ENCODE peak calls at places on chromosomes 3 and 15, in ten cellular contexts. V, X, C, P, E, Y, Z, L, T and H are unnamed samples.

GRCh38 chr15:72312605-72313447 is 7.1 kb downstream of the CELF6 start:
- DNase-seq in V (peak), X (peak), C (peak), P (peak), E (no peak), Y (peak), Z (peak), L (peak), T (peak), H (peak)

GRCh38 chr3:103218146-103218545 is 783.3 kb downstream of the ZPLD1 start:
- DNase-seq in V (no peak), X (no peak), C (no peak), P (no peak), E (peak), Y (no peak), Z (no peak), L (no peak), T (no peak), H (no peak)

GRCh38 chr3:172317984-172318383 is 130.3 kb downstream of the GHSR start:
- DNase-seq in V (peak), X (peak), C (no peak), P (peak), E (peak), Y (no peak), Z (peak), L (no peak), T (no peak), H (peak)

GRCh38 chr15:76196286-76196948 is 114.9 kb downstream of the ETFA start:
- DNase-seq in V (peak), X (peak), C (no peak), P (peak), E (peak), Y (no peak), Z (no peak), L (no peak), T (peak), H (peak)

GRCh38 chr15:84703808-84704207 is 12.1 kb downstream of the SEC11A start:
- DNase-seq in V (no peak), X (no peak), C (no peak), P (no peak), E (no peak), Y (no peak), Z (no peak), L (no peak), T (no peak), H (no peak)

GRCh38 chr15:65330934-65331645 is 26.6 kb downstream of the RNU5B-1 start:
- DNase-seq in V (no peak), X (no peak), C (no peak), P (no peak), E (no peak), Y (no peak), Z (no peak), L (no peak), T (no peak), H (no peak)

GRCh38 chr15:66211670-66212455 is 41.7 kb downstream of the MEGF11 start:
- DNase-seq in V (no peak), X (no peak), C (no peak), P (no peak), E (no peak), Y (no peak), Z (no peak), L (no peak), T (no peak), H (no peak)

GRCh38 chr3:137409584-137409983 is 354.5 kb upstream of the SOX14 start:
- DNase-seq in V (no peak), X (no peak), C (no peak), P (no peak), E (no peak), Y (no peak), Z (no peak), L (no peak), T (no peak), H (no peak)

GRCh38 chr3:106380232-106380631 is 511.4 kb upstream of the CBLB start:
- DNase-seq in V (no peak), X (no peak), C (no peak), P (no peak), E (no peak), Y (no peak), Z (no peak), L (no peak), T (no peak), H (no peak)

GRCh38 chr3:15081960-15082664 is 16.8 kb downstream of the RBSN start:
- DNase-seq in V (peak), X (no peak), C (no peak), P (no peak), E (no peak), Y (no peak), Z (no peak), L (no peak), T (no peak), H (peak)

GRCh38 chr3:13123266-13123665 is 50.0 kb upstream of the IQSEC1 start:
- DNase-seq in V (no peak), X (no peak), C (no peak), P (no peak), E (no peak), Y (no peak), Z (no peak), L (no peak), T (no peak), H (no peak)

GRCh38 chr3:187516446-187516845 is 148.3 kb downstream of the RTP4 start:
- DNase-seq in V (no peak), X (no peak), C (no peak), P (no peak), E (no peak), Y (no peak), Z (no peak), L (no peak), T (no peak), H (no peak)

GRCh38 chr15:47266556-47266955 is 450.7 kb upstream of the SEMA6D start:
- DNase-seq in V (no peak), X (no peak), C (no peak), P (no peak), E (no peak), Y (no peak), Z (no peak), L (no peak), T (no peak), H (no peak)

GRCh38 chr15:49066374-49066773 is 20.1 kb upstream of the SECISBP2L start:
- DNase-seq in V (no peak), X (no peak), C (no peak), P (peak), E (no peak), Y (no peak), Z (no peak), L (no peak), T (no peak), H (no peak)

GRCh38 chr3:168061332-168061996 is 34.3 kb downstream of the GOLIM4 start:
- DNase-seq in V (no peak), X (no peak), C (no peak), P (peak), E (no peak), Y (no peak), Z (no peak), L (no peak), T (no peak), H (no peak)

GRCh38 chr3:9676780-9677179 is 26.9 kb upstream of the CPNE9 start:
- DNase-seq in V (peak), X (no peak), C (no peak), P (peak), E (no peak), Y (no peak), Z (no peak), L (no peak), T (no peak), H (no peak)

GRCh38 chr15:38215707-38216106 is 36.9 kb upstream of the SPRED1 start:
- DNase-seq in V (peak), X (no peak), C (no peak), P (no peak), E (no peak), Y (no peak), Z (no peak), L (no peak), T (no peak), H (no peak)

GRCh38 chr3:184378650-184379374 is 805 bp upstream of the THPO start:
- DNase-seq in V (no peak), X (no peak), C (no peak), P (no peak), E (no peak), Y (no peak), Z (no peak), L (no peak), T (no peak), H (no peak)

GRCh38 chr3:124438813-124439212 is 291.4 kb upstream of the UMPS start:
- DNase-seq in V (no peak), X (no peak), C (no peak), P (no peak), E (no peak), Y (no peak), Z (no peak), L (no peak), T (no peak), H (no peak)

GRCh38 chr3:38992117-38992779 is 59.5 kb downstream of the SCN11A start:
- DNase-seq in V (peak), X (peak), C (no peak), P (peak), E (peak), Y (no peak), Z (no peak), L (no peak), T (no peak), H (peak)

GRCh38 chr3:116154389-116154788 is 290.9 kb downstream of the LSAMP start:
- DNase-seq in V (no peak), X (no peak), C (no peak), P (no peak), E (no peak), Y (no peak), Z (no peak), L (no peak), T (no peak), H (no peak)

GRCh38 chr3:196694941-196695848 is 16.9 kb downstream of the CEP19 start:
- DNase-seq in V (no peak), X (no peak), C (no peak), P (no peak), E (no peak), Y (no peak), Z (no peak), L (peak), T (no peak), H (no peak)

GRCh38 chr3:105359098-105359762 is 7.5 kb upstream of the ALCAM start:
- DNase-seq in V (peak), X (no peak), C (no peak), P (peak), E (no peak), Y (no peak), Z (no peak), L (no peak), T (no peak), H (peak)

GRCh38 chr3:64631951-64632350 is 55.8 kb downstream of the ADAMTS9 start:
- DNase-seq in V (no peak), X (no peak), C (no peak), P (no peak), E (no peak), Y (no peak), Z (no peak), L (no peak), T (no peak), H (no peak)

GRCh38 chr3:148075829-148076716 is 621.6 kb upstream of the AGTR1 start:
- DNase-seq in V (peak), X (peak), C (no peak), P (peak), E (peak), Y (no peak), Z (no peak), L (no peak), T (no peak), H (peak)

GRCh38 chr3:9957214-9957613 is 5.0 kb upstream of the PRRT3 start:
- DNase-seq in V (no peak), X (no peak), C (no peak), P (no peak), E (no peak), Y (no peak), Z (no peak), L (no peak), T (no peak), H (no peak)